ENCODE peak calls at places on chromosomes 4 and X, in ten cellular contexts. One of them, this sample, is unnamed.

GRCh38 chr4:113316879-113317278 is 267.4 kb downstream of the ANK2 start:
- DNase-seq in fibroblast of lung: no peak
- DNase-seq in astrocyte: peak; percentile 20
- DNase-seq in fibroblast of pulmonary artery: no peak
- DNase-seq in epithelial cell of esophagus: no peak
- DNase-seq in CD4-positive, alpha-beta memory T cell: peak; percentile 27
- DNase-seq in fibroblast of mammary gland: peak; percentile 5
- DNase-seq in psoas muscle: no peak
- DNase-seq in BJ: no peak
- DNase-seq in choroid plexus epithelial cell: no peak
- DNase-seq in this sample: no peak

GRCh38 chrX:10008483-10009056 is 41.4 kb downstream of the CLDN34 start:
- DNase-seq in fibroblast of pulmonary artery: peak; percentile 74
- DNase-seq in CD4-positive, alpha-beta memory T cell: no peak
- DNase-seq in astrocyte: peak; percentile 65
- DNase-seq in fibroblast of lung: no peak
- DNase-seq in psoas muscle: no peak
- DNase-seq in epithelial cell of esophagus: no peak
- DNase-seq in fibroblast of mammary gland: no peak
- DNase-seq in choroid plexus epithelial cell: no peak
- DNase-seq in BJ: no peak
- DNase-seq in this sample: peak; percentile 21

GRCh38 chr4:165663411-165663810 is 209.6 kb upstream of the TLL1 start:
- DNase-seq in fibroblast of mammary gland: peak; percentile 51
- DNase-seq in BJ: no peak
- DNase-seq in epithelial cell of esophagus: no peak
- DNase-seq in fibroblast of pulmonary artery: peak; percentile 73
- DNase-seq in fibroblast of lung: peak; percentile 6
- DNase-seq in CD4-positive, alpha-beta memory T cell: no peak
- DNase-seq in psoas muscle: no peak
- DNase-seq in astrocyte: peak; percentile 34
- DNase-seq in choroid plexus epithelial cell: no peak
- DNase-seq in this sample: no peak

GRCh38 chrX:12383196-12383595 is 244.9 kb downstream of the FRMPD4 start:
- DNase-seq in epithelial cell of esophagus: no peak
- DNase-seq in psoas muscle: no peak
- DNase-seq in fibroblast of lung: no peak
- DNase-seq in astrocyte: no peak
- DNase-seq in choroid plexus epithelial cell: no peak
- DNase-seq in fibroblast of pulmonary artery: no peak
- DNase-seq in CD4-positive, alpha-beta memory T cell: no peak
- DNase-seq in fibroblast of mammary gland: no peak
- DNase-seq in BJ: no peak
- DNase-seq in this sample: no peak

GRCh38 chr4:24843121-24843520 is 47.7 kb downstream of the SOD3 start:
- DNase-seq in fibroblast of lung: no peak
- DNase-seq in choroid plexus epithelial cell: peak; percentile 7
- DNase-seq in psoas muscle: no peak
- DNase-seq in fibroblast of pulmonary artery: no peak
- DNase-seq in fibroblast of mammary gland: no peak
- DNase-seq in BJ: no peak
- DNase-seq in astrocyte: no peak
- DNase-seq in CD4-positive, alpha-beta memory T cell: no peak
- DNase-seq in epithelial cell of esophagus: no peak
- DNase-seq in this sample: no peak

GRCh38 chr4:146643812-146644401 is 5.2 kb downstream of the POU4F2 start:
- DNase-seq in psoas muscle: no peak
- DNase-seq in fibroblast of mammary gland: peak; percentile 35
- DNase-seq in epithelial cell of esophagus: peak; percentile 53
- DNase-seq in choroid plexus epithelial cell: peak; percentile 42
- DNase-seq in CD4-positive, alpha-beta memory T cell: no peak
- DNase-seq in fibroblast of lung: peak; percentile 35
- DNase-seq in fibroblast of pulmonary artery: peak; percentile 49
- DNase-seq in BJ: no peak
- DNase-seq in astrocyte: peak; percentile 18
- DNase-seq in this sample: peak; percentile 52

GRCh38 chr4:20512053-20512810 is 188.0 kb upstream of the PACRGL start:
- DNase-seq in fibroblast of lung: no peak
- DNase-seq in epithelial cell of esophagus: peak; percentile 49
- DNase-seq in fibroblast of pulmonary artery: peak; percentile 31
- DNase-seq in psoas muscle: no peak
- DNase-seq in CD4-positive, alpha-beta memory T cell: no peak
- DNase-seq in astrocyte: no peak
- DNase-seq in fibroblast of mammary gland: no peak
- DNase-seq in choroid plexus epithelial cell: peak; percentile 16
- DNase-seq in BJ: no peak
- DNase-seq in this sample: no peak

GRCh38 chrX:31717474-31717873 is 645.6 kb upstream of the FTHL17 start:
- DNase-seq in fibroblast of pulmonary artery: no peak
- DNase-seq in astrocyte: no peak
- DNase-seq in fibroblast of lung: no peak
- DNase-seq in psoas muscle: no peak
- DNase-seq in CD4-positive, alpha-beta memory T cell: no peak
- DNase-seq in epithelial cell of esophagus: no peak
- DNase-seq in choroid plexus epithelial cell: no peak
- DNase-seq in fibroblast of mammary gland: no peak
- DNase-seq in BJ: no peak
- DNase-seq in this sample: no peak

GRCh38 chr4:181528570-181529184 is 714.5 kb upstream of the TENM3 start:
- DNase-seq in fibroblast of lung: peak; percentile 80
- DNase-seq in astrocyte: peak; percentile 47
- DNase-seq in BJ: no peak
- DNase-seq in choroid plexus epithelial cell: peak; percentile 81
- DNase-seq in CD4-positive, alpha-beta memory T cell: no peak
- DNase-seq in psoas muscle: peak; percentile 71
- DNase-seq in fibroblast of pulmonary artery: peak; percentile 73
- DNase-seq in fibroblast of mammary gland: peak; percentile 73
- DNase-seq in epithelial cell of esophagus: peak; percentile 80
- DNase-seq in this sample: peak; percentile 71

GRCh38 chr4:47668810-47669408 is 169.0 kb downstream of the CORIN start:
- DNase-seq in choroid plexus epithelial cell: peak; percentile 82
- DNase-seq in fibroblast of pulmonary artery: peak; percentile 76
- DNase-seq in fibroblast of lung: peak; percentile 76
- DNase-seq in epithelial cell of esophagus: peak; percentile 64
- DNase-seq in fibroblast of mammary gland: peak; percentile 66
- DNase-seq in CD4-positive, alpha-beta memory T cell: peak; percentile 33
- DNase-seq in BJ: no peak
- DNase-seq in psoas muscle: no peak
- DNase-seq in astrocyte: peak; percentile 36
- DNase-seq in this sample: peak; percentile 66

GRCh38 chrX:23783569-23784486 is 855 bp downstream of the SAT1 start:
- DNase-seq in astrocyte: no peak
- DNase-seq in fibroblast of lung: peak; percentile 28
- DNase-seq in fibroblast of pulmonary artery: peak; percentile 39
- DNase-seq in epithelial cell of esophagus: no peak
- DNase-seq in fibroblast of mammary gland: peak; percentile 16
- DNase-seq in BJ: no peak
- DNase-seq in choroid plexus epithelial cell: peak; percentile 24
- DNase-seq in CD4-positive, alpha-beta memory T cell: peak; percentile 24
- DNase-seq in psoas muscle: no peak
- DNase-seq in this sample: peak; percentile 27

GRCh38 chr4:6546091-6546490 is 28.9 kb upstream of the MAN2B2 start:
- DNase-seq in fibroblast of lung: no peak
- DNase-seq in fibroblast of mammary gland: no peak
- DNase-seq in fibroblast of pulmonary artery: no peak
- DNase-seq in astrocyte: no peak
- DNase-seq in BJ: no peak
- DNase-seq in epithelial cell of esophagus: no peak
- DNase-seq in CD4-positive, alpha-beta memory T cell: no peak
- DNase-seq in psoas muscle: no peak
- DNase-seq in choroid plexus epithelial cell: no peak
- DNase-seq in this sample: no peak

GRCh38 chr4:76830612-76831474 is 67.1 kb downstream of the SOWAHB start:
- DNase-seq in psoas muscle: no peak
- DNase-seq in choroid plexus epithelial cell: peak; percentile 67
- DNase-seq in fibroblast of pulmonary artery: peak; percentile 85
- DNase-seq in fibroblast of lung: peak; percentile 87
- DNase-seq in astrocyte: peak; percentile 83
- DNase-seq in epithelial cell of esophagus: peak; percentile 78
- DNase-seq in CD4-positive, alpha-beta memory T cell: no peak
- DNase-seq in fibroblast of mammary gland: peak; percentile 81
- DNase-seq in BJ: peak; percentile 64
- DNase-seq in this sample: peak; percentile 73

GRCh38 chrX:123590842-123591491 is 141.9 kb downstream of the THOC2 start:
- DNase-seq in astrocyte: peak; percentile 49
- DNase-seq in psoas muscle: no peak
- DNase-seq in fibroblast of pulmonary artery: peak; percentile 27
- DNase-seq in CD4-positive, alpha-beta memory T cell: no peak
- DNase-seq in fibroblast of mammary gland: peak; percentile 30
- DNase-seq in BJ: no peak
- DNase-seq in epithelial cell of esophagus: peak; percentile 70
- DNase-seq in choroid plexus epithelial cell: peak; percentile 62
- DNase-seq in fibroblast of lung: peak; percentile 1
- DNase-seq in this sample: peak; percentile 3

GRCh38 chr4:76752911-76753494 is 144.9 kb downstream of the SOWAHB start:
- DNase-seq in psoas muscle: no peak
- DNase-seq in astrocyte: peak; percentile 99
- DNase-seq in CD4-positive, alpha-beta memory T cell: no peak
- DNase-seq in fibroblast of mammary gland: peak; percentile 100
- DNase-seq in fibroblast of lung: peak; percentile 100
- DNase-seq in choroid plexus epithelial cell: peak; percentile 96
- DNase-seq in BJ: peak; percentile 97
- DNase-seq in epithelial cell of esophagus: peak; percentile 92
- DNase-seq in fibroblast of pulmonary artery: peak; percentile 94
- DNase-seq in this sample: peak; percentile 99

GRCh38 chr4:19214591-19214990 is 1037.1 kb upstream of the SLIT2 start:
- DNase-seq in fibroblast of mammary gland: peak; percentile 36
- DNase-seq in psoas muscle: no peak
- DNase-seq in astrocyte: peak; percentile 28
- DNase-seq in epithelial cell of esophagus: peak; percentile 7
- DNase-seq in choroid plexus epithelial cell: peak; percentile 86
- DNase-seq in BJ: no peak
- DNase-seq in fibroblast of pulmonary artery: peak; percentile 24
- DNase-seq in CD4-positive, alpha-beta memory T cell: no peak
- DNase-seq in fibroblast of lung: peak; percentile 26
- DNase-seq in this sample: no peak

GRCh38 chr4:99300934-99301333 is 10.1 kb upstream of the ADH1A start:
- DNase-seq in choroid plexus epithelial cell: peak; percentile 99
- DNase-seq in fibroblast of mammary gland: peak; percentile 98
- DNase-seq in fibroblast of lung: peak; percentile 100
- DNase-seq in epithelial cell of esophagus: peak; percentile 81
- DNase-seq in BJ: peak; percentile 90
- DNase-seq in astrocyte: peak; percentile 76
- DNase-seq in CD4-positive, alpha-beta memory T cell: no peak
- DNase-seq in fibroblast of pulmonary artery: peak; percentile 99
- DNase-seq in psoas muscle: peak; percentile 82
- DNase-seq in this sample: peak; percentile 91

GRCh38 chrX:20530319-20530979 is 263.7 kb upstream of the RPS6KA3 start:
- DNase-seq in fibroblast of lung: peak; percentile 71
- DNase-seq in psoas muscle: no peak
- DNase-seq in BJ: no peak
- DNase-seq in CD4-positive, alpha-beta memory T cell: peak; percentile 56
- DNase-seq in astrocyte: no peak
- DNase-seq in fibroblast of pulmonary artery: peak; percentile 67
- DNase-seq in epithelial cell of esophagus: peak; percentile 48
- DNase-seq in choroid plexus epithelial cell: peak; percentile 77
- DNase-seq in fibroblast of mammary gland: peak; percentile 65
- DNase-seq in this sample: peak; percentile 61

GRCh38 chr4:12399781-12400180 is 971.1 kb upstream of the HS3ST1 start:
- DNase-seq in psoas muscle: no peak
- DNase-seq in choroid plexus epithelial cell: no peak
- DNase-seq in astrocyte: no peak
- DNase-seq in fibroblast of lung: peak; percentile 11
- DNase-seq in fibroblast of pulmonary artery: peak; percentile 49
- DNase-seq in fibroblast of mammary gland: peak; percentile 36
- DNase-seq in CD4-positive, alpha-beta memory T cell: no peak
- DNase-seq in BJ: no peak
- DNase-seq in epithelial cell of esophagus: peak; percentile 56
- DNase-seq in this sample: no peak

GRCh38 chr4:127686656-127687055 is 43.5 kb upstream of the SLC25A31 start:
- DNase-seq in fibroblast of mammary gland: peak; percentile 2
- DNase-seq in choroid plexus epithelial cell: peak; percentile 47
- DNase-seq in psoas muscle: no peak
- DNase-seq in CD4-positive, alpha-beta memory T cell: no peak
- DNase-seq in astrocyte: peak; percentile 36
- DNase-seq in BJ: no peak
- DNase-seq in fibroblast of pulmonary artery: peak; percentile 31
- DNase-seq in fibroblast of lung: no peak
- DNase-seq in epithelial cell of esophagus: peak; percentile 53
- DNase-seq in this sample: peak; percentile 11
- H3K4me3 ChIP-seq in fibroblast of mammary gland: no peak overlapping the region
- H3K4me3 ChIP-seq in choroid plexus epithelial cell: no peak overlapping the region
- H3K4me3 ChIP-seq in psoas muscle: no peak overlapping the region
- H3K4me3 ChIP-seq in CD4-positive, alpha-beta memory T cell: no peak overlapping the region
- H3K4me3 ChIP-seq in astrocyte: peak overlapping the region; percentile 9
- H3K4me3 ChIP-seq in BJ: no peak overlapping the region
- H3K4me3 ChIP-seq in fibroblast of pulmonary artery: no peak overlapping the region
- H3K4me3 ChIP-seq in fibroblast of lung: no peak overlapping the region
- H3K4me3 ChIP-seq in epithelial cell of esophagus: no peak overlapping the region
- H3K4me3 ChIP-seq in this sample: no peak overlapping the region

GRCh38 chr4:111986125-111986524 is 159.1 kb upstream of the FAM241A start:
- DNase-seq in BJ: no peak
- DNase-seq in fibroblast of lung: no peak
- DNase-seq in fibroblast of pulmonary artery: no peak
- DNase-seq in astrocyte: no peak
- DNase-seq in psoas muscle: no peak
- DNase-seq in epithelial cell of esophagus: no peak
- DNase-seq in CD4-positive, alpha-beta memory T cell: no peak
- DNase-seq in fibroblast of mammary gland: no peak
- DNase-seq in choroid plexus epithelial cell: no peak
- DNase-seq in this sample: no peak
- H3K4me3 ChIP-seq in BJ: no peak overlapping the region
- H3K4me3 ChIP-seq in fibroblast of lung: no peak overlapping the region
- H3K4me3 ChIP-seq in fibroblast of pulmonary artery: no peak overlapping the region
- H3K4me3 ChIP-seq in astrocyte: no peak overlapping the region
- H3K4me3 ChIP-seq in psoas muscle: no peak overlapping the region
- H3K4me3 ChIP-seq in epithelial cell of esophagus: no peak overlapping the region
- H3K4me3 ChIP-seq in CD4-positive, alpha-beta memory T cell: no peak overlapping the region
- H3K4me3 ChIP-seq in fibroblast of mammary gland: no peak overlapping the region
- H3K4me3 ChIP-seq in choroid plexus epithelial cell: no peak overlapping the region
- H3K4me3 ChIP-seq in this sample: no peak overlapping the region

DNA sequence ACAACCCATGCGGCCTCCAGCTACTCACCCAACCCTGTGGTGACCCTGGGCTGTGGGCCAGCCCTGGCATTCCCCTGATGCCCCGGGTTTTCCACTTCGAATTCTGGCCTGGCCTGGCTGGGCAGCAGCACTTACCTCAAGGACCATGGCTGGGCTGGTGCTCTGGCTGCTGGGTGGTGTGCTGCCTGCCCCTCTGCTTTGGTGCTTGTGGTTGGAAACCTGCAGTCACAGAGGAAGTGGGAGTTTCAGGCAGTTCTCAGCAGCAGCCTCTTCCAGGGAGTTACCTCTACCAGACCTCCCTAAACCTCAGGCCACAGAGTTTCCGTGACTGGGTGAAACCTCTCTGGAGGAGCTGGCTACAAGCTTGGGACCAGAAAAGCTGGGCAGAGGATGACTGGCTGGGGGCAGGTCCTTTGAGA is at the start of gene CXCR3:
- DNase-seq in fibroblast of lung: no peak
- DNase-seq in CD4-positive, alpha-beta memory T cell: peak; percentile 55
- DNase-seq in fibroblast of mammary gland: no peak
- DNase-seq in choroid plexus epithelial cell: no peak
- DNase-seq in fibroblast of pulmonary artery: peak; percentile 38
- DNase-seq in astrocyte: peak; percentile 40
- DNase-seq in BJ: no peak
- DNase-seq in psoas muscle: no peak
- DNase-seq in epithelial cell of esophagus: no peak
- DNase-seq in this sample: no peak
- H3K4me3 ChIP-seq in fibroblast of lung: no peak within 1 kb of the TSS
- H3K4me3 ChIP-seq in CD4-positive, alpha-beta memory T cell: peak within 1 kb of the TSS; percentile 36
- H3K4me3 ChIP-seq in fibroblast of mammary gland: no peak within 1 kb of the TSS
- H3K4me3 ChIP-seq in choroid plexus epithelial cell: no peak within 1 kb of the TSS
- H3K4me3 ChIP-seq in fibroblast of pulmonary artery: no peak within 1 kb of the TSS
- H3K4me3 ChIP-seq in astrocyte: no peak within 1 kb of the TSS
- H3K4me3 ChIP-seq in BJ: no peak within 1 kb of the TSS
- H3K4me3 ChIP-seq in psoas muscle: no peak within 1 kb of the TSS
- H3K4me3 ChIP-seq in epithelial cell of esophagus: no peak within 1 kb of the TSS
- H3K4me3 ChIP-seq in this sample: no peak within 1 kb of the TSS

GRCh38 chr4:70734168-70734954 is 12.6 kb downstream of the RUFY3 start:
- DNase-seq in astrocyte: peak; percentile 47
- DNase-seq in fibroblast of lung: peak; percentile 52
- DNase-seq in BJ: peak; percentile 6
- DNase-seq in fibroblast of pulmonary artery: peak; percentile 65
- DNase-seq in epithelial cell of esophagus: peak; percentile 64
- DNase-seq in psoas muscle: no peak
- DNase-seq in CD4-positive, alpha-beta memory T cell: peak; percentile 73
- DNase-seq in choroid plexus epithelial cell: peak; percentile 68
- DNase-seq in fibroblast of mammary gland: peak; percentile 55
- DNase-seq in this sample: peak; percentile 73
- H3K4me3 ChIP-seq in astrocyte: peak overlapping the region; percentile 50
- H3K4me3 ChIP-seq in fibroblast of lung: peak overlapping the region; percentile 50
- H3K4me3 ChIP-seq in BJ: peak overlapping the region; percentile 31
- H3K4me3 ChIP-seq in fibroblast of pulmonary artery: peak overlapping the region; percentile 46
- H3K4me3 ChIP-seq in epithelial cell of esophagus: peak overlapping the region; percentile 44
- H3K4me3 ChIP-seq in psoas muscle: peak overlapping the region; percentile 54
- H3K4me3 ChIP-seq in CD4-positive, alpha-beta memory T cell: peak overlapping the region; percentile 15
- H3K4me3 ChIP-seq in choroid plexus epithelial cell: peak overlapping the region; percentile 45
- H3K4me3 ChIP-seq in fibroblast of mammary gland: peak overlapping the region; percentile 22
- H3K4me3 ChIP-seq in this sample: peak overlapping the region; percentile 70